ENCODE peak calls at places on chromosomes 2 and 18, in five cellular contexts. One of them, this sample, is unnamed.

GRCh38 chr2:179751184-179751809 is 110.1 kb downstream of the ZNF385B start:
- DNase-seq in neuronal stem cell: no peak
- DNase-seq in IMR-90: peak
- DNase-seq in H9: no peak
- DNase-seq in mesenchymal stem cell: peak
- DNase-seq in this sample: peak

GRCh38 chr18:54798186-54798585 is 30.1 kb upstream of the RAB27B start:
- DNase-seq in neuronal stem cell: no peak
- DNase-seq in IMR-90: no peak
- DNase-seq in H9: no peak
- DNase-seq in mesenchymal stem cell: no peak
- DNase-seq in this sample: no peak

GRCh38 chr2:241864897-241865213 is 4.7 kb upstream of the RTP5 start:
- DNase-seq in neuronal stem cell: no peak
- DNase-seq in IMR-90: no peak
- DNase-seq in H9: no peak
- DNase-seq in mesenchymal stem cell: no peak
- DNase-seq in this sample: no peak

GRCh38 chr18:48084858-48085257 is 154.4 kb upstream of the SMAD2 start:
- DNase-seq in neuronal stem cell: no peak
- DNase-seq in IMR-90: no peak
- DNase-seq in H9: no peak
- DNase-seq in mesenchymal stem cell: no peak
- DNase-seq in this sample: no peak

GRCh38 chr2:226130192-226130591 is 669.4 kb downstream of the IRS1 start:
- DNase-seq in neuronal stem cell: no peak
- DNase-seq in IMR-90: peak
- DNase-seq in H9: no peak
- DNase-seq in mesenchymal stem cell: no peak
- DNase-seq in this sample: peak

GRCh38 chr2:168884990-168885389 is 5.2 kb downstream of the SPC25 start:
- DNase-seq in neuronal stem cell: no peak
- DNase-seq in IMR-90: peak
- DNase-seq in H9: no peak
- DNase-seq in mesenchymal stem cell: no peak
- DNase-seq in this sample: no peak

GRCh38 chr2:96869281-96869823 is 528 bp downstream of the SEMA4C start:
- DNase-seq in neuronal stem cell: no peak
- DNase-seq in IMR-90: peak
- DNase-seq in H9: no peak
- DNase-seq in mesenchymal stem cell: peak
- DNase-seq in this sample: peak

GRCh38 chr2:222241054-222241453 is 57.7 kb downstream of the PAX3 start:
- DNase-seq in neuronal stem cell: no peak
- DNase-seq in IMR-90: no peak
- DNase-seq in H9: no peak
- DNase-seq in mesenchymal stem cell: no peak
- DNase-seq in this sample: peak

GRCh38 chr2:136238552-136239346 is 120.8 kb upstream of the CXCR4 start:
- DNase-seq in neuronal stem cell: no peak
- DNase-seq in IMR-90: peak
- DNase-seq in H9: no peak
- DNase-seq in mesenchymal stem cell: peak
- DNase-seq in this sample: peak

GRCh38 chr18:44028109-44028508 is 652.6 kb upstream of the SETBP1 start:
- DNase-seq in neuronal stem cell: no peak
- DNase-seq in IMR-90: no peak
- DNase-seq in H9: no peak
- DNase-seq in mesenchymal stem cell: no peak
- DNase-seq in this sample: no peak

DNA sequence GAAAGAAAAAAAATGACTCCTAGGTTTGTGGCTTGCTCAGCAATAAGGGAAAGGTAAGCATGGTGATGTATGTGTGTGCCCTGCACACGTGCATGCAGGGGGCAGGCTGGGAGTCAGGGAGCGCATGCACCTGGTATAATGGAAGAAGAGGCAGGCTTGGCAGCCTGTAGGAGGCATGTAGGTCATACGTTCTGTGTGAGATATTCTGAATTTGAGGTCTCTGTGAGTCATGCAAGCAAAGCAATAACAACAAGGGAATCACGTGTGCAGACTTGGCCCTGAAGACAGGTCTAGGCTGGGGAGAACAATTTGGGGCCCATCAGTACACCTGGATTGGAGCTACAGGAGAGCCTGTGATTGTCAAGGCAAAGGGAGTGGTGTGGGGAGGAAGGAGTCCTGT is 94.5 kb upstream of the TTC39C start:
- DNase-seq in neuronal stem cell: no peak
- DNase-seq in IMR-90: peak
- DNase-seq in H9: no peak
- DNase-seq in mesenchymal stem cell: no peak
- DNase-seq in this sample: no peak
- H2BK15ac ChIP-seq in neuronal stem cell: no peak
- H2BK15ac ChIP-seq in IMR-90: no peak
- H2BK15ac ChIP-seq in H9: no peak
- H2BK15ac ChIP-seq in mesenchymal stem cell: no peak
- H2BK15ac ChIP-seq in this sample: no peak

GRCh38 chr18:9683418-9684396 is 24.4 kb upstream of the RAB31 start:
- DNase-seq in neuronal stem cell: no peak
- DNase-seq in IMR-90: peak
- DNase-seq in H9: no peak
- DNase-seq in mesenchymal stem cell: peak
- DNase-seq in this sample: peak
- H4K8ac ChIP-seq in neuronal stem cell: no peak
- H4K8ac ChIP-seq in IMR-90: no peak
- H4K8ac ChIP-seq in H9: no peak
- H4K8ac ChIP-seq in mesenchymal stem cell: peak
- H4K8ac ChIP-seq in this sample: no peak

GRCh38 chr2:79975791-79976565 is 328.6 kb downstream of the LRRTM1 start:
- DNase-seq in neuronal stem cell: no peak
- DNase-seq in IMR-90: no peak
- DNase-seq in H9: no peak
- DNase-seq in mesenchymal stem cell: no peak
- DNase-seq in this sample: peak
- H3K4me2 ChIP-seq in neuronal stem cell: no peak
- H3K4me2 ChIP-seq in IMR-90: no peak
- H3K4me2 ChIP-seq in H9: peak
- H3K4me2 ChIP-seq in mesenchymal stem cell: no peak
- H3K4me2 ChIP-seq in this sample: no peak

DNA sequence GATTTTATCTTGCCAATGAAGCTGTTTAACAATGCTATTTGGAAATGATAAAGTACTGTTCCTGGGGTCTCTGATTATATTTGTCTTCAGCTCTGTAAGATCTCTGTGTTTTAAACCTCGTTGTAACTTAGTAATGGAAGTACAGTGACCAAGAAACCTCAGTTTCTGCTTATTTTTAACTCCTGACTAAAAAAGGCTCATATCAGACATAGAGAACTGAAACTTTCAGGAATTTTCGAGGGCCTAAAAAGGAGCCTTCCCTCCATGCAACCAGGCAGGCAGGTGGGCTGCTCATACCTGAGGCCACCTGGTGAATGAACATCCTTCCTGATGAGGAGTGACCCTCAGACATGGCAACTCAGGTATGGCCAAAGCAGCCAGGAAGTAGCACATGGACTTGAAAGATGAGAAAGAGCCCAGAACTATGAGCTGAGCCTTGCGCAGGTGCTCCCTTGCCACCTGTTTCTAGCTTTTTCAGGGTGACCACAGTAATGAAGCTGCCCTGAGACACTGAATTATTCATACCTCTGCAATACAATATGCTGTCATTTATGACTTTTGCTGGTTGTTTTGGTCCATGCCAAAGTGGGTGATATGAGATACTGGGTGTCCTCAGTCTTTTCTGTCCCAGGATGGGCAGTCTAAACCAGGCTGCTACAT is 23.9 kb downstream of the MYO3B start:
- DNase-seq in neuronal stem cell: no peak
- DNase-seq in IMR-90: no peak
- DNase-seq in H9: no peak
- DNase-seq in mesenchymal stem cell: no peak
- DNase-seq in this sample: no peak
- H2BK15ac ChIP-seq in neuronal stem cell: no peak
- H2BK15ac ChIP-seq in IMR-90: no peak
- H2BK15ac ChIP-seq in H9: no peak
- H2BK15ac ChIP-seq in mesenchymal stem cell: no peak
- H2BK15ac ChIP-seq in this sample: no peak

GRCh38 chr2:64770137-64770780 is 116.5 kb upstream of the SERTAD2 start:
- DNase-seq in neuronal stem cell: no peak
- DNase-seq in IMR-90: peak
- DNase-seq in H9: no peak
- DNase-seq in mesenchymal stem cell: no peak
- DNase-seq in this sample: no peak

GRCh38 chr2:64769392-64770044 is 115.8 kb upstream of the SERTAD2 start:
- DNase-seq in neuronal stem cell: no peak
- DNase-seq in IMR-90: no peak
- DNase-seq in H9: no peak
- DNase-seq in mesenchymal stem cell: no peak
- DNase-seq in this sample: no peak

GRCh38 chr2:64767670-64768425 is 114.1 kb upstream of the SERTAD2 start:
- DNase-seq in neuronal stem cell: peak
- DNase-seq in IMR-90: peak
- DNase-seq in H9: peak
- DNase-seq in mesenchymal stem cell: peak
- DNase-seq in this sample: peak

GRCh38 chr2:64766841-64767669 is 113.3 kb upstream of the SERTAD2 start:
- DNase-seq in neuronal stem cell: no peak
- DNase-seq in IMR-90: peak
- DNase-seq in H9: no peak
- DNase-seq in mesenchymal stem cell: peak
- DNase-seq in this sample: no peak

GRCh38 chr2:64768426-64769033 is 114.8 kb upstream of the SERTAD2 start:
- DNase-seq in neuronal stem cell: no peak
- DNase-seq in IMR-90: no peak
- DNase-seq in H9: no peak
- DNase-seq in mesenchymal stem cell: peak
- DNase-seq in this sample: no peak
- H4K8ac ChIP-seq in neuronal stem cell: no peak
- H4K8ac ChIP-seq in IMR-90: peak
- H4K8ac ChIP-seq in H9: no peak
- H4K8ac ChIP-seq in mesenchymal stem cell: peak
- H4K8ac ChIP-seq in this sample: no peak

GRCh38 chr2:1745171-1746023 is 1.1 kb upstream of the PXDN start:
- DNase-seq in neuronal stem cell: no peak
- DNase-seq in IMR-90: no peak
- DNase-seq in H9: peak
- DNase-seq in mesenchymal stem cell: no peak
- DNase-seq in this sample: no peak
- H3K4me2 ChIP-seq in neuronal stem cell: no peak
- H3K4me2 ChIP-seq in IMR-90: peak
- H3K4me2 ChIP-seq in H9: peak
- H3K4me2 ChIP-seq in mesenchymal stem cell: peak
- H3K4me2 ChIP-seq in this sample: no peak

GRCh38 chr2:234670804-234671203 is 173.9 kb upstream of the ARL4C start:
- DNase-seq in neuronal stem cell: no peak
- DNase-seq in IMR-90: no peak
- DNase-seq in H9: no peak
- DNase-seq in mesenchymal stem cell: no peak
- DNase-seq in this sample: peak
- H2BK15ac ChIP-seq in neuronal stem cell: no peak
- H2BK15ac ChIP-seq in IMR-90: peak
- H2BK15ac ChIP-seq in H9: no peak
- H2BK15ac ChIP-seq in mesenchymal stem cell: peak
- H2BK15ac ChIP-seq in this sample: no peak

GRCh38 chr18:59150236-59150635 is 10.6 kb downstream of the SEC11C start:
- DNase-seq in neuronal stem cell: no peak
- DNase-seq in IMR-90: no peak
- DNase-seq in H9: peak
- DNase-seq in mesenchymal stem cell: no peak
- DNase-seq in this sample: peak
- H4K8ac ChIP-seq in neuronal stem cell: no peak
- H4K8ac ChIP-seq in IMR-90: no peak
- H4K8ac ChIP-seq in H9: no peak
- H4K8ac ChIP-seq in mesenchymal stem cell: no peak
- H4K8ac ChIP-seq in this sample: no peak

This sample was measured in mesendoderm.